ENCODE peak calls at places on chromosomes 3 and 15, in four cellular contexts. K is activated CD4-positive, alpha-beta T cell treated with anti-CD3 and anti-CD28 coated beads for 4 hours; P is PC-9; Z is HEK293T. R is an unnamed sample.

GRCh38 chr3:37037352-37037751 is 44.0 kb downstream of the MLH1 start:
- DNase-seq in K (no peak), P (no peak), Z (no peak), R (no peak)

GRCh38 chr3:42094992-42095391 is 3.8 kb downstream of the TRAK1 start:
- DNase-seq in K (no peak), P (no peak), Z (no peak), R (no peak)

GRCh38 chr3:175266478-175266877 is 407.3 kb downstream of the NAALADL2 start:
- DNase-seq in K (no peak), P (no peak), Z (no peak), R (no peak)

GRCh38 chr3:129263161-129263910 is 13.9 kb downstream of the COPG1 start:
- DNase-seq in K (no peak), P (no peak), Z (no peak), R (no peak)

GRCh38 chr3:160931474-160931873 is 173.7 kb downstream of the B3GALNT1 start:
- DNase-seq in K (no peak), P (no peak), Z (no peak), R (no peak)

GRCh38 chr3:37779289-37780152 is 82.2 kb upstream of the CTDSPL start:
- DNase-seq in K (no peak), P (peak), Z (peak), R (no peak)

GRCh38 chr15:98800437-98801233 is 152.3 kb downstream of the IGF1R start:
- DNase-seq in K (no peak), P (peak), Z (peak), R (no peak)

GRCh38 chr3:38163117-38163870 is 2.0 kb upstream of the OXSR1 start:
- DNase-seq in K (no peak), P (no peak), Z (no peak), R (no peak)

GRCh38 chr15:101438482-101439284 is 50.8 kb downstream of the PCSK6 start:
- DNase-seq in K (no peak), P (no peak), Z (no peak), R (no peak)

GRCh38 chr3:9101286-9101685 is 138.0 kb upstream of the RAD18 start:
- DNase-seq in K (no peak), P (no peak), Z (no peak), R (no peak)

GRCh38 chr15:98154863-98155262 is 194.4 kb downstream of the ARRDC4 start:
- DNase-seq in K (no peak), P (no peak), Z (no peak), R (no peak)

GRCh38 chr15:22952826-22953579 is 27.2 kb downstream of the CYFIP1 start:
- DNase-seq in K (no peak), P (no peak), Z (no peak), R (no peak)

GRCh38 chr3:150135321-150135721 is 164.6 kb upstream of the PFN2 start:
- DNase-seq in K (no peak), P (no peak), Z (no peak), R (no peak)

GRCh38 chr3:49255112-49255511 is 21.9 kb downstream of the C3orf62 start:
- DNase-seq in K (no peak), P (no peak), Z (no peak), R (no peak)

GRCh38 chr15:32106401-32107381 is 76.4 kb downstream of the CHRNA7 start:
- DNase-seq in K (no peak), P (no peak), Z (no peak), R (no peak)

GRCh38 chr15:57376695-57377477 is 581 bp downstream of the CGNL1 start:
- DNase-seq in K (no peak), P (peak), Z (peak), R (no peak)

R was measured in activated gamma-delta T cell treated with Interleukin-2 at 50 U/mL for 16 hours.